ENCODE peak calls at places on chromosomes 13 and 19, in ten cellular contexts. S is astrocyte; T is NCI-H460; N is Right ventricle myocardium superior; X is stimulated activated CD4-positive, alpha-beta T cell treated with anti-CD3 and anti-CD28 coated beads, Interleukin-1b, Interleukin-23, amount 100 ng/mL, for 24 hours; L is midbrain; J is IMR-90; V is HCEC 1CT; H is NCI-H2029; M is NCI-H1105 treated with DMSO at 0.1 percent for 48 hours. K is an unnamed sample.

GRCh38 chr19:16018801-16019551 is 57.3 kb upstream of the TPM4 start:
- DNase-seq in L (no peak), N (no peak), S (no peak), X (no peak), V (no peak), T (no peak), H (no peak), J (no peak), M (no peak), K (no peak)

GRCh38 chr19:34990578-34991192 is 9.4 kb upstream of the GRAMD1A start:
- DNase-seq in V (no peak), T (no peak), S (no peak), X (no peak), N (no peak), M (no peak), J (no peak), H (no peak), L (no peak), K (no peak)

GRCh38 chr13:46749951-46750350 is 47.0 kb downstream of the ESD start:
- DNase-seq in X (no peak), H (no peak), T (no peak), J (peak), V (peak), M (no peak), S (peak), N (no peak), L (no peak), K (no peak)

GRCh38 chr19:30799854-30800755 is 427.9 kb downstream of the ZNF536 start:
- DNase-seq in V (no peak), N (peak), J (no peak), H (no peak), M (peak), S (no peak), L (peak), X (no peak), T (no peak), K (no peak)

GRCh38 chr19:10086032-10086903 is at the start of gene SHFL:
- DNase-seq in T (peak), N (peak), X (peak), V (peak), L (peak), H (peak), M (no peak), J (peak), S (peak), K (peak)

GRCh38 chr13:97712770-97713169 is 240.7 kb upstream of the IPO5 start:
- DNase-seq in N (no peak), L (no peak), X (no peak), M (no peak), H (no peak), V (no peak), S (no peak), J (no peak), T (no peak), K (no peak)

GRCh38 chr13:89701913-89702312 is 1645.6 kb upstream of the MIR17HG start:
- DNase-seq in H (no peak), M (no peak), J (no peak), X (no peak), V (no peak), N (no peak), S (no peak), L (no peak), T (no peak), K (no peak)

GRCh38 chr19:31257025-31257424 is 92.2 kb downstream of the TSHZ3 start:
- DNase-seq in X (no peak), H (no peak), S (no peak), M (no peak), V (no peak), L (no peak), T (no peak), J (no peak), N (no peak), K (no peak)

GRCh38 chr19:55082023-55082851 is 6.6 kb downstream of the EPS8L1 start:
- DNase-seq in L (no peak), T (no peak), X (no peak), M (no peak), S (no peak), J (peak), V (no peak), H (no peak), N (no peak), K (peak)

GRCh38 chr13:65339236-65339635 is 1890.9 kb downstream of the PCDH9 start:
- DNase-seq in L (no peak), M (no peak), N (no peak), S (peak), J (peak), H (no peak), X (no peak), T (no peak), V (no peak), K (no peak)

GRCh38 chr13:64480206-64480605 is 2749.9 kb downstream of the PCDH9 start:
- DNase-seq in M (no peak), T (no peak), J (no peak), H (no peak), X (no peak), V (no peak), S (no peak), L (no peak), N (no peak), K (no peak)

GRCh38 chr13:30618186-30618937 is 642 bp downstream of the USPL1 start:
- DNase-seq in L (peak), J (no peak), T (no peak), S (no peak), H (peak), X (peak), N (no peak), V (no peak), M (no peak), K (no peak)

GRCh38 chr13:19818223-19818842 is 35.6 kb upstream of the PSPC1 start:
- DNase-seq in J (no peak), L (no peak), N (peak), S (no peak), X (no peak), H (no peak), T (no peak), M (no peak), V (no peak), K (no peak)

GRCh38 chr13:84651288-84651687 is 769.0 kb upstream of the SLITRK1 start:
- DNase-seq in N (no peak), T (no peak), S (peak), V (peak), X (no peak), H (no peak), M (no peak), J (peak), L (no peak), K (no peak)

GRCh38 chr13:104289400-104289799 is 1223.2 kb upstream of the SLC10A2 start:
- DNase-seq in S (peak), T (no peak), V (no peak), N (no peak), M (no peak), H (no peak), X (no peak), L (no peak), J (no peak), K (no peak)

K was measured in CMK.